ENCODE peak calls at places on chromosomes 13 and 19, in seven cellular contexts. A, F, L, D, S, I and K are unnamed samples.

GRCh38 chr13:46339035-46339666 is 47.9 kb downstream of the RUBCNL start:
- DNase-seq in A (no peak), F (peak; percentile 23), L (no peak), D (no peak), S (no peak), I (no peak), K (no peak)

GRCh38 chr19:41993612-41994483 is at the start of gene ATP1A3:
- DNase-seq in A (peak; percentile 66), F (peak; percentile 22), L (peak; percentile 45), D (peak; percentile 32), S (no peak), I (peak; percentile 79), K (peak; percentile 67)

GRCh38 chr19:38264486-38265212 is at the start of gene SPINT2:
- DNase-seq in A (peak; percentile 65), F (no peak), L (no peak), D (peak; percentile 40), S (no peak), I (peak; percentile 93), K (no peak)

GRCh38 chr13:102399791-102400618 is 1.8 kb downstream of the FGF14 start:
- DNase-seq in A (peak; percentile 52), F (no peak), L (no peak), D (peak; percentile 4), S (no peak), I (peak; percentile 38), K (no peak)

GRCh38 chr19:19662344-19662743 is 1.1 kb downstream of the ATP13A1 start:
- DNase-seq in A (no peak), F (no peak), L (no peak), D (no peak), S (no peak), I (no peak), K (no peak)

GRCh38 chr13:24670927-24671326 is 9.3 kb upstream of the ATP12A start:
- DNase-seq in A (no peak), F (no peak), L (no peak), D (no peak), S (no peak), I (peak; percentile 61), K (no peak)

GRCh38 chr13:113907637-113908617 is 44.1 kb upstream of the GAS6 start:
- DNase-seq in A (peak; percentile 52), F (peak; percentile 61), L (peak; percentile 4), D (no peak), S (no peak), I (no peak), K (peak; percentile 95)

GRCh38 chr13:31369213-31369612 is 169.4 kb downstream of the B3GLCT start:
- DNase-seq in A (no peak), F (no peak), L (no peak), D (no peak), S (no peak), I (no peak), K (no peak)

GRCh38 chr13:113897161-113897560 is 33.3 kb upstream of the GAS6 start:
- DNase-seq in A (peak; percentile 2), F (peak; percentile 93), L (no peak), D (no peak), S (peak; percentile 76), I (no peak), K (no peak)

GRCh38 chr19:8571006-8571411 is 6.2 kb downstream of the MYO1F start:
- DNase-seq in A (peak; percentile 53), F (peak; percentile 2), L (no peak), D (peak; percentile 27), S (peak; percentile 28), I (no peak), K (no peak)

GRCh38 chr13:25371608-25372274 is at the start of gene ATP8A2:
- DNase-seq in A (no peak), F (no peak), L (no peak), D (no peak), S (no peak), I (peak; percentile 45), K (no peak)

GRCh38 chr19:21202865-21203494 is 61.1 kb downstream of the ZNF431 start:
- DNase-seq in A (peak; percentile 33), F (peak; percentile 37), L (no peak), D (no peak), S (no peak), I (peak; percentile 34), K (peak; percentile 5)

GRCh38 chr19:45793178-45793564 is 526 bp upstream of the DMWD start:
- DNase-seq in A (no peak), F (no peak), L (no peak), D (no peak), S (no peak), I (no peak), K (no peak)

GRCh38 chr13:24632382-24633121 is 47.7 kb upstream of the ATP12A start:
- DNase-seq in A (no peak), F (peak; percentile 50), L (no peak), D (no peak), S (no peak), I (no peak), K (no peak)

GRCh38 chr19:48403606-48404005 is 10.1 kb downstream of the GRIN2D start:
- DNase-seq in A (peak; percentile 62), F (peak; percentile 66), L (peak; percentile 51), D (no peak), S (no peak), I (peak; percentile 71), K (no peak)